ENCODE peak calls at places on chromosome 13, in five cellular contexts. E, B, U, P and R are unnamed samples.

GRCh38 chr13:48497669-48498068 is 35.2 kb downstream of the RCBTB2 start:
- DNase-seq in E (no peak), B (no peak), U (no peak), P (peak), R (no peak)

GRCh38 chr13:111037838-111038397 is 77.2 kb upstream of the ARHGEF7 start:
- DNase-seq in E (no peak), B (no peak), U (no peak), P (no peak), R (no peak)

GRCh38 chr13:64591981-64592380 is 2638.2 kb downstream of the PCDH9 start:
- DNase-seq in E (no peak), B (no peak), U (no peak), P (no peak), R (peak)

GRCh38 chr13:114272977-114273376 is 8.4 kb upstream of the UPF3A start:
- DNase-seq in E (no peak), B (no peak), U (no peak), P (no peak), R (no peak)

GRCh38 chr13:101449971-101450748 is 2.3 kb upstream of the ITGBL1 start:
- DNase-seq in E (peak), B (no peak), U (no peak), P (no peak), R (peak)

GRCh38 chr13:111245781-111246384 is 74.6 kb upstream of the TEX29 start:
- DNase-seq in E (no peak), B (no peak), U (no peak), P (no peak), R (no peak)

GRCh38 chr13:35475131-35475959 is 1.1 kb downstream of the MAB21L1 start:
- DNase-seq in E (peak), B (peak), U (peak), P (no peak), R (peak)

GRCh38 chr13:34408635-34409034 is 533.4 kb upstream of the NBEA start:
- DNase-seq in E (no peak), B (no peak), U (peak), P (peak), R (no peak)

GRCh38 chr13:29140277-29140676 is 320.1 kb downstream of the MTUS2 start:
- DNase-seq in E (peak), B (no peak), U (peak), P (peak), R (peak)

GRCh38 chr13:21777813-21778212 is 106.9 kb downstream of the FGF9 start:
- DNase-seq in E (no peak), B (no peak), U (no peak), P (no peak), R (no peak)

GRCh38 chr13:112708560-112709240 is 18.9 kb downstream of the ATP11A start:
- DNase-seq in E (no peak), B (no peak), U (peak), P (no peak), R (no peak)

GRCh38 chr13:50948576-50948975 is 39.0 kb downstream of the RNASEH2B start:
- DNase-seq in E (no peak), B (no peak), U (no peak), P (no peak), R (peak)

GRCh38 chr13:44874886-44875630 is 114.2 kb downstream of the NUFIP1 start:
- DNase-seq in E (peak), B (no peak), U (no peak), P (no peak), R (no peak)

GRCh38 chr13:66855110-66855509 is 375.0 kb downstream of the PCDH9 start:
- DNase-seq in E (no peak), B (no peak), U (no peak), P (no peak), R (no peak)

GRCh38 chr13:102333320-102334181 is 68.3 kb downstream of the FGF14 start:
- DNase-seq in E (no peak), B (no peak), U (no peak), P (no peak), R (no peak)